ENCODE peak calls at places on chromosomes 3 and 15, in nine cellular contexts. T is naive thymus-derived CD4-positive, alpha-beta T cell; V is aorta; J is psoas muscle; K is IMR-90; A is prostate gland; Y is Caco-2; O is vagina; M is pancreas. D is an unnamed sample.

GRCh38 chr3:11238057-11238456 is 34.1 kb upstream of the ATG7 start:
- DNase-seq in T (no peak), V (no peak), J (no peak), K (peak; percentile 95), A (no peak), Y (no peak), O (no peak), M (no peak), D (no peak)

GRCh38 chr3:172647823-172648222 is 63.0 kb downstream of the NCEH1 start:
- DNase-seq in T (no peak), V (no peak), J (no peak), K (no peak), A (peak; percentile 84), Y (no peak), O (no peak), M (peak; percentile 65), D (no peak)

GRCh38 chr3:143552851-143553250 is 295.4 kb downstream of the SLC9A9 start:
- DNase-seq in T (no peak), V (no peak), J (no peak), K (no peak), A (no peak), Y (no peak), O (no peak), M (no peak), D (no peak)

GRCh38 chr3:48566401-48566760 is 2.8 kb upstream of the UCN2 start:
- DNase-seq in T (no peak), V (no peak), J (no peak), K (no peak), A (no peak), Y (no peak), O (no peak), M (no peak), D (no peak)

GRCh38 chr15:69813881-69814280 is 283.8 kb downstream of the TLE3 start:
- DNase-seq in T (no peak), V (no peak), J (no peak), K (no peak), A (no peak), Y (no peak), O (no peak), M (no peak), D (no peak)

GRCh38 chr15:33188159-33188558 is 6.4 kb downstream of the FMN1 start:
- DNase-seq in T (no peak), V (no peak), J (no peak), K (no peak), A (no peak), Y (no peak), O (no peak), M (no peak), D (no peak)

GRCh38 chr3:47247131-47248064 is 35.2 kb downstream of the KIF9 start:
- DNase-seq in T (no peak), V (no peak), J (no peak), K (no peak), A (no peak), Y (no peak), O (no peak), M (no peak), D (no peak)

GRCh38 chr3:47298439-47298838 is 15.7 kb downstream of the KLHL18 start:
- DNase-seq in T (no peak), V (no peak), J (no peak), K (no peak), A (no peak), Y (no peak), O (no peak), M (no peak), D (no peak)

GRCh38 chr3:162777118-162777517 is 1280.5 kb downstream of the OTOL1 start:
- DNase-seq in T (no peak), V (no peak), J (no peak), K (no peak), A (no peak), Y (no peak), O (no peak), M (no peak), D (no peak)

GRCh38 chr15:45638641-45639040 is 3.8 kb downstream of the SQOR start:
- DNase-seq in T (no peak), V (no peak), J (no peak), K (no peak), A (no peak), Y (no peak), O (no peak), M (no peak), D (no peak)

GRCh38 chr15:64334530-64334929 is 21.4 kb downstream of the CSNK1G1 start:
- DNase-seq in T (peak; percentile 42), V (no peak), J (no peak), K (no peak), A (no peak), Y (peak; percentile 26), O (no peak), M (no peak), D (no peak)

GRCh38 chr15:60871731-60872130 is 357.4 kb downstream of the RORA start:
- DNase-seq in T (no peak), V (no peak), J (no peak), K (peak; percentile 42), A (no peak), Y (no peak), O (no peak), M (no peak), D (no peak)

GRCh38 chr3:54120657-54121403 is 1.5 kb upstream of the CACNA2D3 start:
- DNase-seq in T (no peak), V (no peak), J (no peak), K (no peak), A (no peak), Y (no peak), O (no peak), M (no peak), D (peak; percentile 17)

GRCh38 chr15:85755471-85755870 is 39.3 kb downstream of the KLHL25 start:
- DNase-seq in T (no peak), V (peak; percentile 28), J (no peak), K (no peak), A (no peak), Y (no peak), O (no peak), M (no peak), D (no peak)

GRCh38 chr15:39127925-39128617 is 452.8 kb upstream of the THBS1 start:
- DNase-seq in T (no peak), V (no peak), J (no peak), K (peak; percentile 97), A (peak; percentile 7), Y (peak; percentile 69), O (no peak), M (peak; percentile 18), D (no peak)

GRCh38 chr3:139292933-139293664 is 50.7 kb upstream of the MRPS22 start:
- DNase-seq in T (no peak), V (no peak), J (no peak), K (peak; percentile 69), A (no peak), Y (no peak), O (no peak), M (no peak), D (no peak)

GRCh38 chr15:96064351-96064756 is 266.1 kb upstream of the NR2F2 start:
- DNase-seq in T (no peak), V (no peak), J (no peak), K (peak; percentile 31), A (no peak), Y (peak; percentile 83), O (no peak), M (no peak), D (no peak)

GRCh38 chr3:184368804-184369183 is 7.3 kb downstream of the POLR2H start:
- DNase-seq in T (no peak), V (peak; percentile 87), J (no peak), K (peak; percentile 75), A (no peak), Y (no peak), O (no peak), M (no peak), D (no peak)

GRCh38 chr15:92500023-92500630 is 106.4 kb downstream of the ST8SIA2 start:
- DNase-seq in T (no peak), V (no peak), J (no peak), K (no peak), A (no peak), Y (no peak), O (no peak), M (no peak), D (no peak)

DNA sequence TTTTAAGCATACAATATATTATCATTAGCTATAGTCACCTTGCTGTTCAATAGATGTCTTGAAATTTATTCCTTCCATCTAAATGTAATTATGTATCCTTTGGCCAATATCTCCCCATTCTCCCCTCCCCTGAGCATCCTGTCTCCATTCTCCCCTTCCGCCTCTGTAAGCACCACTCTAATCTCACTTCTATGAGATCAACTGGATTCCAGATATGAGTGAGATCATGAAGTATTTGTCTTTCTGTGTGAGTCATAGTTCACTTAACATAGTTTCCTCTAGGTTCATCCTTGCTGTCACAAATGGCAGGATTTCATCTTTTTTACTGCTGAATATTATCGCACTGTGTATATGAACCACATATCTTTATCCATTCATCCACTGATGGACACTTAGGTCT is 148.8 kb upstream of the NDN start:
- DNase-seq in T (no peak), V (no peak), J (no peak), K (no peak), A (no peak), Y (no peak), O (no peak), M (no peak), D (no peak)
- H3K9me3 ChIP-seq in T (no peaks in the 10 kb centered on the region), V (no peaks in the 10 kb centered on the region), J (no peaks in the 10 kb centered on the region), K (peaks cover 8% of the 10 kb centered on the region), A (no peaks in the 10 kb centered on the region), Y (peaks cover 5% of the 10 kb centered on the region), O (no peaks in the 10 kb centered on the region), M (no peaks in the 10 kb centered on the region), D (no peaks in the 10 kb centered on the region)

DNA sequence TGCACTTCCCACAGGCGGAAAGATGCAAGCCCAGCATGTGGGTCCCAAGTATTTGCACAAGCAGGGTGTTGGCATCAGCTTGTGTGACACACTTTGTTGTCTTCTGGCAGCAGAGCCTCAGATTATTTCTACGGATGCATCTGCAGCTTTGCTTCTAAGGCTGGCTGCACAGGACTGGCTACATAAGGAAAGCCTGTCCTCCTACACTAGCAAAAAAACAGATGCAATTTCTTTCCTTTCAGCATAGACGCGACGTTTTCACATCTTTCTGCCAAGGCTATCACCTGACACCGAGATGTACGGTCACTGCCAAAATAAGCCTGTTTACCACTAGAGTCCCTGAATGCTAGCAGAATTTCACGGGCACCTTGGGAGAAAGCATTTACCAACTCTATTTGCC is 13.5 kb downstream of the MRPS11 start:
- DNase-seq in T (no peak), V (no peak), J (no peak), K (no peak), A (no peak), Y (no peak), O (no peak), M (no peak), D (no peak)
- H3K4me3 ChIP-seq in T (no peak overlapping the region), V (no peak overlapping the region), J (no peak overlapping the region), K (no peak overlapping the region), A (no peak overlapping the region), Y (no peak overlapping the region), O (no peak overlapping the region), M (no peak overlapping the region), D (no peak overlapping the region)

DNA sequence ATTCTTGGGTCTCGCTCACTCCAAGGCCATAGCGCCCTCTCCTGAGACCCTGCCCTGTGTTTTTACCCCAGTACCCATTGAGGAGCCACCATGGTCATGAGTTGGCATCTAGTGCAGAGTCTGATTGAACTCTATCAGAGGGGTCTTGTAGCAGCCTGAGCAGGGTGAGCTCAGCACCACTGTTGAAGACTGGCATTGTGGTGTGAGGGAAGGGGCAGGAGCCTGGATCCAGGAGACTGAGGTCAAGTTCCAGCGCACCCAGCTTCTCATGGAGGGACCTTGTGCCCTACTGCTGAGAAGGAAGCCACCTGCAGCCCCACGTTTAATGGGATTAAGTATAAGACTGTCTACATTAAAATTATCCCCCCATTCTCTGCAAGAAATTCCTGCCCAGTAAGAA is 65.8 kb upstream of the LARS2 start:
- DNase-seq in T (no peak), V (no peak), J (no peak), K (no peak), A (no peak), Y (no peak), O (peak; percentile 80), M (no peak), D (no peak)
- H3K9me3 ChIP-seq in T (no peaks in the 10 kb centered on the region), V (no peaks in the 10 kb centered on the region), J (no peaks in the 10 kb centered on the region), K (no peaks in the 10 kb centered on the region), A (no peaks in the 10 kb centered on the region), Y (no peaks in the 10 kb centered on the region), O (no peaks in the 10 kb centered on the region), M (no peaks in the 10 kb centered on the region), D (no peaks in the 10 kb centered on the region)

GRCh38 chr3:18423401-18424212 is 1.5 kb downstream of the SATB1 start:
- DNase-seq in T (peak; percentile 54), V (peak; percentile 79), J (peak; percentile 56), K (peak; percentile 51), A (peak; percentile 39), Y (peak; percentile 28), O (no peak), M (peak; percentile 47), D (peak; percentile 62)
- H3K4me3 ChIP-seq in T (peak overlapping the region; percentile 72), V (peak overlapping the region; percentile 94), J (peak overlapping the region; percentile 89), K (peak overlapping the region; percentile 84), A (peak overlapping the region; percentile 73), Y (peak overlapping the region; percentile 72), O (peak overlapping the region; percentile 92), M (peak overlapping the region; percentile 89), D (peak overlapping the region; percentile 72)